ENCODE peak calls at places on chromosomes 13 and 19, in eight cellular contexts. C, W, P, Y, R, G, I and A are unnamed samples.

GRCh38 chr13:110304256-110304655 is 2.7 kb downstream of the COL4A1 start:
- DNase-seq in I (no peak), R (no peak), P (no peak), W (no peak), C (peak), Y (peak), G (peak), A (no peak)

GRCh38 chr19:56866563-56866962 is 26.0 kb upstream of the PEG3 start:
- DNase-seq in P (no peak), I (no peak), W (no peak), R (no peak), Y (no peak), C (peak), G (no peak), A (no peak)

GRCh38 chr13:42276683-42277082 is 4.7 kb downstream of the AKAP11 start:
- DNase-seq in Y (no peak), C (no peak), P (no peak), I (no peak), W (no peak), G (no peak), R (no peak), A (no peak)

GRCh38 chr19:18306209-18306902 is 16.5 kb downstream of the LSM4 start:
- DNase-seq in R (no peak), Y (no peak), C (no peak), G (no peak), I (no peak), P (no peak), W (no peak), A (no peak)

GRCh38 chr13:76822691-76823267 is 63.4 kb downstream of the KCTD12 start:
- DNase-seq in W (no peak), Y (no peak), C (no peak), R (no peak), G (peak), P (no peak), I (no peak), A (no peak)

GRCh38 chr13:47036291-47037008 is 139.6 kb upstream of the HTR2A start:
- DNase-seq in G (no peak), R (no peak), I (no peak), C (no peak), W (peak), Y (no peak), P (no peak), A (no peak)

GRCh38 chr13:21911916-21912315 is 241.0 kb downstream of the FGF9 start:
- DNase-seq in Y (no peak), I (no peak), P (no peak), W (no peak), C (no peak), G (no peak), R (no peak), A (no peak)

GRCh38 chr19:1489463-1489971 is 633 bp downstream of the PCSK4 start:
- DNase-seq in G (no peak), Y (no peak), I (no peak), P (no peak), W (no peak), R (no peak), C (no peak), A (peak)

GRCh38 chr13:28046981-28047380 is 53.4 kb downstream of the FLT3 start:
- DNase-seq in R (no peak), P (no peak), Y (no peak), C (no peak), W (no peak), I (peak), G (peak), A (no peak)

GRCh38 chr19:14383556-14383897 is 2.3 kb downstream of the ADGRE5 start:
- DNase-seq in Y (no peak), W (no peak), P (no peak), I (no peak), G (peak), C (peak), R (no peak), A (no peak)

GRCh38 chr19:46494936-46495788 is 505 bp downstream of the PNMA8B start:
- DNase-seq in C (no peak), P (no peak), R (no peak), I (no peak), Y (no peak), G (no peak), W (peak), A (no peak)

GRCh38 chr13:33105387-33106005 is 89.3 kb downstream of the KL start:
- DNase-seq in W (no peak), I (no peak), R (no peak), C (no peak), Y (no peak), P (no peak), G (no peak), A (peak)

GRCh38 chr13:113110048-113110851 is 4.7 kb downstream of the F7 start:
- DNase-seq in G (no peak), W (peak), C (no peak), R (peak), I (no peak), Y (peak), P (no peak), A (no peak)

GRCh38 chr19:33724723-33725060 is 72.0 kb upstream of the KCTD15 start:
- DNase-seq in I (no peak), G (no peak), W (no peak), Y (no peak), C (no peak), R (peak), P (no peak), A (no peak)

GRCh38 chr13:113658836-113659235 is 838 bp upstream of the ATP4B start:
- DNase-seq in Y (peak), W (no peak), R (peak), I (no peak), C (peak), G (no peak), P (no peak), A (peak)

GRCh38 chr19:48795855-48796142 is 15.0 kb downstream of the BCAT2 start:
- DNase-seq in I (no peak), C (peak), R (no peak), Y (peak), P (no peak), W (no peak), G (no peak), A (peak)

GRCh38 chr13:107018285-107018684 is 450.3 kb upstream of the ARGLU1 start:
- DNase-seq in W (no peak), Y (no peak), C (no peak), R (no peak), I (no peak), G (no peak), P (no peak), A (no peak)

GRCh38 chr13:110262082-110262436 is 44.9 kb downstream of the COL4A1 start:
- DNase-seq in I (no peak), C (no peak), G (no peak), W (no peak), R (no peak), Y (peak), P (no peak), A (no peak)

GRCh38 chr13:111166882-111167281 is 51.8 kb downstream of the ARHGEF7 start:
- DNase-seq in P (no peak), R (no peak), I (no peak), C (no peak), Y (no peak), G (no peak), W (no peak), A (no peak)

GRCh38 chr19:6011794-6012193 is 33.9 kb upstream of the RANBP3 start:
- DNase-seq in G (peak), I (no peak), P (no peak), W (no peak), C (no peak), Y (no peak), R (no peak), A (no peak)

GRCh38 chr19:35911790-35912189 is 3.7 kb upstream of the TYROBP start:
- DNase-seq in R (no peak), G (peak), P (no peak), I (no peak), Y (no peak), W (no peak), C (no peak), A (no peak)

GRCh38 chr19:39155114-39155700 is 29.6 kb downstream of the PAK4 start:
- DNase-seq in Y (no peak), W (peak), P (no peak), I (no peak), C (no peak), R (no peak), G (no peak), A (no peak)

GRCh38 chr13:34672631-34673030 is 269.4 kb upstream of the NBEA start:
- DNase-seq in W (no peak), C (no peak), R (no peak), Y (no peak), G (no peak), I (no peak), P (no peak), A (no peak)

GRCh38 chr19:47897857-47898256 is 11.7 kb upstream of the SULT2A1 start:
- DNase-seq in G (no peak), R (no peak), Y (no peak), I (no peak), C (no peak), P (no peak), W (no peak), A (no peak)

GRCh38 chr13:77779461-77780272 is 82.2 kb downstream of the SLAIN1 start:
- DNase-seq in C (peak), I (peak), P (no peak), Y (no peak), G (peak), W (peak), R (no peak), A (no peak)

GRCh38 chr19:14337510-14337909 is 43.7 kb upstream of the ADGRE5 start:
- DNase-seq in C (no peak), I (no peak), R (peak), G (no peak), W (peak), Y (no peak), P (no peak), A (no peak)

GRCh38 chr19:30069535-30070197 is 127.6 kb downstream of the URI1 start:
- DNase-seq in P (no peak), I (no peak), C (no peak), G (no peak), Y (peak), R (peak), W (no peak), A (no peak)

GRCh38 chr13:112129557-112129956 is 62.6 kb downstream of the SOX1 start:
- DNase-seq in R (no peak), G (no peak), I (no peak), W (no peak), C (no peak), Y (no peak), P (no peak), A (no peak)

GRCh38 chr13:25335856-25336255 is 34.4 kb downstream of the NUP58 start:
- DNase-seq in I (no peak), C (no peak), W (no peak), R (no peak), Y (no peak), G (peak), P (no peak), A (no peak)

GRCh38 chr13:38686635-38687245 is at the start of gene FREM2:
- DNase-seq in G (no peak), P (peak), I (no peak), Y (no peak), W (peak), R (peak), C (no peak), A (peak)

GRCh38 chr19:8336072-8336569 is 6.9 kb downstream of the KANK3 start:
- DNase-seq in R (no peak), I (no peak), P (no peak), Y (no peak), G (no peak), C (no peak), W (peak), A (no peak)
- H3K4me3 ChIP-seq in R (no peak), I (no peak), P (no peak), Y (no peak), G (no peak), C (no peak), W (peak), A (peak)

DNA sequence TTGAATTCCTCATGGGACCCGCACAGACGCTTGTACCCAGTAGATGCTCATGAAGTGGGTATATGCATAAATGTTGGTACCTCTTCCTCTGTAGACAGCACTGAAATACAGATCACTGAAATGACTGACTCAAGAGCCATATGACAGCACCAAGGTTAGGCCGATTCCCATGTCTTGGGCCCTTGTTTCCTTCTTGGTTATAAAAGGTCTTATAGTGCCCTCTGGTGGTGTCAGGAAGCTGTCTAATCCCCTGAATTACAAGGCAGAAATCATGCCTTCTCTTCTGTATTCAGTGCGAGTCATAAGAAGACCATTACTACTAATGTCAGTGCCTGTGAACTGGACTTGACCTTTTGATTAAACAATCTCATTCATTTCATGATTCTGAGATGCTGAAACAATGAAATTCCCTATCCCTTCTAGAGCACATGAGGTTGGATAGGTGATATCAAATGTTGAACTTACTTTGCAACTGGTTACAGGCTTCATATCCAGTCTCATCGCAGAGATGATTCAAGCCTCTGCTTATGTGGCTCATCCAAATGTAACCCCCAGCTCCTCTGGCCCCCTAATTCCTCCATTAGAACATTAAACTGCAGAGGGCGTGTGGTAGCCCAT is 59.7 kb downstream of the SPATA13 start:
- DNase-seq in C (peak), G (peak), R (no peak), Y (peak), I (no peak), W (peak), P (no peak), A (no peak)
- TF ChIP-seq CTCF in C (peak), G (peak), R (peak), Y (peak), I (peak), W (peak), P (peak), A (peak)

GRCh38 chr13:30113531-30113930 is 193.8 kb downstream of the KATNAL1 start:
- DNase-seq in P (no peak), I (no peak), Y (no peak), C (no peak), R (no peak), W (no peak), G (no peak), A (no peak)

GRCh38 chr13:30113983-30114491 is 193.3 kb downstream of the KATNAL1 start:
- DNase-seq in I (no peak), C (no peak), Y (no peak), W (peak), P (no peak), R (peak), G (no peak), A (no peak)

GRCh38 chr13:30111810-30112209 is 195.5 kb downstream of the KATNAL1 start:
- DNase-seq in Y (no peak), G (no peak), R (no peak), C (no peak), W (peak), I (no peak), P (no peak), A (no peak)

GRCh38 chr13:30114586-30115256 is 192.6 kb downstream of the KATNAL1 start:
- DNase-seq in R (peak), Y (peak), G (peak), P (peak), C (peak), I (no peak), W (peak), A (peak)

GRCh38 chr13:30112602-30113435 is 194.5 kb downstream of the KATNAL1 start:
- DNase-seq in C (peak), P (peak), I (peak), W (peak), R (peak), Y (peak), G (peak), A (peak)
- H3K4me3 ChIP-seq in C (no peak), P (no peak), I (no peak), W (no peak), R (no peak), Y (no peak), G (no peak), A (peak)

GRCh38 chr19:54674021-54674617 is 11.3 kb downstream of the LILRB4 start:
- DNase-seq in C (no peak), Y (no peak), I (no peak), W (peak), G (no peak), P (no peak), R (no peak), A (no peak)
- TF ChIP-seq CTCF in C (peak), Y (peak), I (peak), W (peak), G (peak), P (peak), R (peak), A (no peak)